ENCODE peak calls at places on chromosomes 3 and 15, in four cellular contexts. M is tibial nerve, Q is sigmoid colon, T is small intestine. L is an unnamed sample. For H3K9me3, the result is how much of the 10 kb centered on the place peaks cover.

GRCh38 chr15:65926459-65926858 is 57.2 kb downstream of the RAB11A start:
- DNase-seq in M (no peak), Q (no peak), T (no peak), L (no peak)

GRCh38 chr3:141779667-141780066 is 16.5 kb downstream of the GRK7 start:
- DNase-seq in M (no peak), Q (no peak), T (no peak), L (no peak)

GRCh38 chr3:129601713-129602112 is 4.8 kb downstream of the PLXND1 start:
- DNase-seq in M (no peak), Q (no peak), T (no peak), L (no peak)

GRCh38 chr3:197746214-197746613 is 3.5 kb upstream of the FYTTD1 start:
- DNase-seq in M (no peak), Q (no peak), T (no peak), L (no peak)

GRCh38 chr3:195100903-195101591 is 169.9 kb downstream of the XXYLT1 start:
- DNase-seq in M (no peak), Q (no peak), T (no peak), L (peak)

GRCh38 chr15:84736375-84736774 is 12.0 kb upstream of the ZNF592 start:
- DNase-seq in M (no peak), Q (no peak), T (peak), L (no peak)

GRCh38 chr3:49120096-49120437 is 556 bp downstream of the USP19 start:
- DNase-seq in M (no peak), Q (no peak), T (no peak), L (no peak)

GRCh38 chr15:84400820-84401219 is 165.2 kb downstream of the GOLGA6L4 start:
- DNase-seq in M (no peak), Q (no peak), T (no peak), L (no peak)

GRCh38 chr3:158097571-158098553 is 8.4 kb downstream of the SHOX2 start:
- DNase-seq in M (no peak), Q (no peak), T (peak), L (no peak)

GRCh38 chr3:141124715-141125114 is 73.6 kb downstream of the SPSB4 start:
- DNase-seq in M (no peak), Q (no peak), T (no peak), L (peak)

GRCh38 chr15:52502608-52503007 is 26.1 kb downstream of the MYO5A start:
- DNase-seq in M (no peak), Q (no peak), T (no peak), L (no peak)

GRCh38 chr15:92624401-92624991 is 31.1 kb downstream of the FAM174B start:
- DNase-seq in M (peak), Q (peak), T (no peak), L (peak)

GRCh38 chr15:95843241-95843851 is 487.2 kb upstream of the NR2F2 start:
- DNase-seq in M (peak), Q (no peak), T (no peak), L (no peak)

GRCh38 chr3:48130321-48130881 is 57.8 kb downstream of the CDC25A start:
- DNase-seq in M (peak), Q (peak), T (no peak), L (peak)

GRCh38 chr15:90918835-90919234 is 13.5 kb downstream of the HDDC3 start:
- DNase-seq in M (no peak), Q (no peak), T (no peak), L (no peak)

GRCh38 chr3:55059027-55059629 is 131.3 kb upstream of the LRTM1 start:
- DNase-seq in M (no peak), Q (no peak), T (no peak), L (no peak)

GRCh38 chr3:123816673-123817207 is 67.4 kb downstream of the MYLK start:
- DNase-seq in M (no peak), Q (no peak), T (no peak), L (no peak)

GRCh38 chr3:46690798-46691197 is 2.7 kb downstream of the ALS2CL start:
- DNase-seq in M (no peak), Q (no peak), T (peak), L (no peak)

GRCh38 chr15:64667736-64668161 is 107.6 kb downstream of the RBPMS2 start:
- DNase-seq in M (no peak), Q (no peak), T (no peak), L (no peak)

GRCh38 chr3:121430816-121431215 is 115.0 kb downstream of the POLQ start:
- DNase-seq in M (no peak), Q (no peak), T (no peak), L (no peak)

GRCh38 chr15:62619526-62619925 is 423.0 kb upstream of the TPM1 start:
- DNase-seq in M (no peak), Q (no peak), T (no peak), L (no peak)

GRCh38 chr3:71724584-71725278 is 471 bp downstream of the EIF4E3 start:
- DNase-seq in M (no peak), Q (peak), T (peak), L (peak)

GRCh38 chr3:31709005-31709404 is 176.3 kb downstream of the STT3B start:
- DNase-seq in M (no peak), Q (no peak), T (no peak), L (no peak)

GRCh38 chr3:32593903-32594525 is 23.4 kb upstream of the DYNC1LI1 start:
- DNase-seq in M (no peak), Q (no peak), T (no peak), L (no peak)

GRCh38 chr3:72462611-72463011 is 385.6 kb downstream of the SHQ1 start:
- DNase-seq in M (peak), Q (no peak), T (peak), L (no peak)

GRCh38 chr3:149977391-149977790 is 6.7 kb upstream of the PFN2 start:
- DNase-seq in M (no peak), Q (no peak), T (no peak), L (no peak)

GRCh38 chr15:71329509-71330260 is 214.4 kb downstream of the THSD4 start:
- DNase-seq in M (no peak), Q (no peak), T (peak), L (no peak)

GRCh38 chr3:185900228-185900627 is 37.6 kb downstream of the TRA2B start:
- DNase-seq in M (no peak), Q (no peak), T (peak), L (no peak)

GRCh38 chr3:151395806-151396205 is 11.3 kb upstream of the P2RY12 start:
- DNase-seq in M (no peak), Q (no peak), T (no peak), L (no peak)

GRCh38 chr3:141726483-141726882 is 11.6 kb upstream of the RNF7 start:
- DNase-seq in M (no peak), Q (no peak), T (no peak), L (no peak)

GRCh38 chr3:154458560-154458959 is 28.6 kb upstream of the GPR149 start:
- DNase-seq in M (no peak), Q (no peak), T (peak), L (no peak)
- H3K4me3 ChIP-seq in M (no peak), Q (no peak), T (no peak), L (no peak)

GRCh38 chr3:196409409-196409808 is 22.8 kb downstream of the UBXN7 start:
- DNase-seq in M (no peak), Q (no peak), T (no peak), L (no peak)
- H3K9me3 ChIP-seq in M (under half), Q (under half), T (under half), L (under half)

DNA sequence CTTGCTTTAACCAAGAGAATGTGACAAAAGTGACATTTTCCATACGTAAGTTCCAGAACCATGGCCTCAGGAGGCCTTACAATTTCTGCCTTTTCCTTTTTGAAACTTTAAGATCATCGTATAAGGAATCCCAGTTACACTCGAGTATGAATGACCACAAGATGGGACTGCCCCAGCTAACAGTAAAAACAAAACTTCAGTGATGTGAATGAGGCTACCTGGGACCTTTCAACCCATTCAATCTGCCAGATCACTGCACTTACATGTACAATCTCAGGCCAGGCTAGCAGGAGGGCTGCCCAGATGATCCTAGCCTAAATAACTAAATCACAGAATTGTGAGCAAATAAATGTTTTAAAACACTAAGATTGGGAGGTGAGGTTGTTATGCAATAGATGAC is 328.8 kb downstream of the CNTN6 start:
- DNase-seq in M (no peak), Q (no peak), T (no peak), L (no peak)
- H3K27ac ChIP-seq in M (no peak), Q (no peak), T (no peak), L (no peak)

DNA sequence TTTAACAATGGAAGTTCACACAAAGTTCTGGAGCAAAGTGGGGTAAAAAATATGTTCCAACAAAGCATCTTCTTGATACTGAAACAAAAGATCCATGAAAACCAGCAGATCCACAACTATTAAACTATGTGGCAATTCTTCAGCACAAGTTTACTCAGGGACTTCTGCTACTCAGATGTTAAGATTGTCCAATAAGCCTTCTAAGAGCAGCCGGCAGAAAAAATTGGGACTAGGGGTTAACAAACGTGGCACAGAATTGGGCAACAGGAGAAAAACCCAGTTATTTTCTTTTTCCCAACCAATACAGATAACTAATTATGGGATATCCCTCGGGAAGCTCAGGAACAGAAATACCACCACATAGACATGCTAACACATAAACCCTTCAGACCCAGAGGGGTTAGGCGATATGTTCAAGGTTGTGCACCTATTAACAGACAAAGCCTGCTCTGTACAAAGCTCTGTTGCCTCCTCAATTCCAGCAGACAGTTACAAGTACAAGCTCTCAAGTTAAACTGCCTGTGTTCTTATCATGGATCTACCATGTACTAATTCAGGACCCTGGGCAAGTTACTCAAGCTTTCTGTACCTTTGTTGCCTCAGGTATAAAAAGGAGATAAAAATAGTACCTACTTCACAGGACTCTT is 6.8 kb downstream of the SSR3 start:
- DNase-seq in M (no peak), Q (no peak), T (no peak), L (no peak)
- H3K4me3 ChIP-seq in M (no peak), Q (no peak), T (no peak), L (no peak)

DNA sequence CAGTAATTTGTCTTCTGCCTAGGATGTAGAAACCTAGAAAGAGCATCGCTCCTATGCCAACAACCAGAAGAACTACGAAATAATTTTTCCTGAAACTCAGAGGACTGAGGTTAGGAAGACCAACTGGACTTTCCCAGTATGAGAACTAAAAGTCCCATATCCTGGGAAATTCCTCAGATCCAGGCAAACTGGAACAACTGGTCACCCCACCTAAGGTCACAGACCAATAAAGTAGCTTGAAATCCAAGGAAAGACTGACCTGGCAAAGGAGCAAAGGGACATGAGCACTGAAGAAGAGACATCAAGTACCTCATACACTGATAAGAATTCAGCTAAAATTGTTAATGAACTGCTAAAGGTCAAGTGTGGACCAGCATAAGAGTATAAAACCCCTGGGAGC is 6.6 kb downstream of the RPL39L start:
- DNase-seq in M (no peak), Q (no peak), T (no peak), L (no peak)
- H3K9me3 ChIP-seq in M (under half), Q (under half), T (under half), L (under half)

GRCh38 chr15:78051622-78052405 is 25.7 kb downstream of the TBC1D2B start:
- DNase-seq in M (no peak), Q (no peak), T (peak), L (no peak)

GRCh38 chr15:78049691-78050440 is 27.6 kb downstream of the TBC1D2B start:
- DNase-seq in M (no peak), Q (no peak), T (peak), L (peak)

GRCh38 chr15:78048410-78048946 is 29.0 kb downstream of the TBC1D2B start:
- DNase-seq in M (no peak), Q (no peak), T (no peak), L (peak)

GRCh38 chr15:78050851-78051250 is 26.7 kb downstream of the TBC1D2B start:
- DNase-seq in M (no peak), Q (no peak), T (no peak), L (no peak)

GRCh38 chr15:78050441-78050809 is 27.1 kb downstream of the TBC1D2B start:
- DNase-seq in M (no peak), Q (no peak), T (peak), L (no peak)
- H3K27ac ChIP-seq in M (no peak), Q (peak), T (peak), L (no peak)

L was measured in tibial artery.